ENCODE peak calls at places on chromosomes 12 and 14, in six cellular contexts. One of them, this sample, is unnamed.

GRCh38 chr12:51755251-51755650 is 93.3 kb downstream of the FIGNL2 start:
- DNase-seq in transverse colon: no peak
- DNase-seq in neural progenitor cell: no peak
- DNase-seq in A549: no peak
- DNase-seq in hepatocyte: no peak
- DNase-seq in WERI-Rb-1: no peak
- DNase-seq in this sample: no peak

GRCh38 chr14:75794615-75795038 is 133.6 kb downstream of the TTLL5 start:
- DNase-seq in neural progenitor cell: no peak
- DNase-seq in WERI-Rb-1: peak
- DNase-seq in A549: peak
- DNase-seq in transverse colon: no peak
- DNase-seq in hepatocyte: peak
- DNase-seq in this sample: no peak

GRCh38 chr12:81257952-81258551 is 180.2 kb downstream of the ACSS3 start:
- DNase-seq in neural progenitor cell: peak
- DNase-seq in hepatocyte: peak
- DNase-seq in A549: peak
- DNase-seq in WERI-Rb-1: no peak
- DNase-seq in transverse colon: no peak
- DNase-seq in this sample: no peak

GRCh38 chr12:496736-497135 is 37.0 kb downstream of the B4GALNT3 start:
- DNase-seq in neural progenitor cell: no peak
- DNase-seq in hepatocyte: no peak
- DNase-seq in WERI-Rb-1: no peak
- DNase-seq in A549: no peak
- DNase-seq in transverse colon: no peak
- DNase-seq in this sample: no peak

GRCh38 chr12:81953541-81953940 is 194.4 kb upstream of the PPFIA2 start:
- DNase-seq in WERI-Rb-1: no peak
- DNase-seq in hepatocyte: no peak
- DNase-seq in A549: no peak
- DNase-seq in transverse colon: no peak
- DNase-seq in neural progenitor cell: no peak
- DNase-seq in this sample: no peak

GRCh38 chr12:106452309-106452708 is 94.8 kb downstream of the POLR3B start:
- DNase-seq in transverse colon: no peak
- DNase-seq in A549: no peak
- DNase-seq in neural progenitor cell: no peak
- DNase-seq in hepatocyte: peak
- DNase-seq in WERI-Rb-1: no peak
- DNase-seq in this sample: no peak

GRCh38 chr12:109735051-109735521 is 21.5 kb downstream of the FAM222A start:
- DNase-seq in transverse colon: no peak
- DNase-seq in WERI-Rb-1: peak
- DNase-seq in hepatocyte: no peak
- DNase-seq in neural progenitor cell: no peak
- DNase-seq in A549: no peak
- DNase-seq in this sample: no peak

GRCh38 chr12:95385646-95386045 is 88.3 kb upstream of the METAP2 start:
- DNase-seq in hepatocyte: no peak
- DNase-seq in transverse colon: no peak
- DNase-seq in neural progenitor cell: no peak
- DNase-seq in A549: no peak
- DNase-seq in WERI-Rb-1: no peak
- DNase-seq in this sample: peak

GRCh38 chr12:96416033-96416790 is 16.0 kb upstream of the CDK17 start:
- DNase-seq in WERI-Rb-1: no peak
- DNase-seq in neural progenitor cell: no peak
- DNase-seq in A549: peak
- DNase-seq in transverse colon: no peak
- DNase-seq in hepatocyte: no peak
- DNase-seq in this sample: no peak

GRCh38 chr14:106879241-106879640 is 1352.9 kb downstream of the TMEM121 start:
- DNase-seq in hepatocyte: no peak
- DNase-seq in transverse colon: peak
- DNase-seq in A549: peak
- DNase-seq in WERI-Rb-1: peak
- DNase-seq in neural progenitor cell: no peak
- DNase-seq in this sample: peak

GRCh38 chr14:92590941-92591340 is 77.4 kb downstream of the RIN3 start:
- DNase-seq in transverse colon: no peak
- DNase-seq in WERI-Rb-1: no peak
- DNase-seq in hepatocyte: no peak
- DNase-seq in A549: no peak
- DNase-seq in neural progenitor cell: no peak
- DNase-seq in this sample: no peak

GRCh38 chr14:93963692-93964091 is 12.7 kb downstream of the ASB2 start:
- DNase-seq in WERI-Rb-1: no peak
- DNase-seq in hepatocyte: no peak
- DNase-seq in A549: no peak
- DNase-seq in transverse colon: no peak
- DNase-seq in neural progenitor cell: no peak
- DNase-seq in this sample: no peak
- H3K27ac ChIP-seq in WERI-Rb-1: no peak
- H3K27ac ChIP-seq in hepatocyte: no peak
- H3K27ac ChIP-seq in A549: no peak
- H3K27ac ChIP-seq in transverse colon: peak
- H3K27ac ChIP-seq in neural progenitor cell: no peak
- H3K27ac ChIP-seq in this sample: no peak

DNA sequence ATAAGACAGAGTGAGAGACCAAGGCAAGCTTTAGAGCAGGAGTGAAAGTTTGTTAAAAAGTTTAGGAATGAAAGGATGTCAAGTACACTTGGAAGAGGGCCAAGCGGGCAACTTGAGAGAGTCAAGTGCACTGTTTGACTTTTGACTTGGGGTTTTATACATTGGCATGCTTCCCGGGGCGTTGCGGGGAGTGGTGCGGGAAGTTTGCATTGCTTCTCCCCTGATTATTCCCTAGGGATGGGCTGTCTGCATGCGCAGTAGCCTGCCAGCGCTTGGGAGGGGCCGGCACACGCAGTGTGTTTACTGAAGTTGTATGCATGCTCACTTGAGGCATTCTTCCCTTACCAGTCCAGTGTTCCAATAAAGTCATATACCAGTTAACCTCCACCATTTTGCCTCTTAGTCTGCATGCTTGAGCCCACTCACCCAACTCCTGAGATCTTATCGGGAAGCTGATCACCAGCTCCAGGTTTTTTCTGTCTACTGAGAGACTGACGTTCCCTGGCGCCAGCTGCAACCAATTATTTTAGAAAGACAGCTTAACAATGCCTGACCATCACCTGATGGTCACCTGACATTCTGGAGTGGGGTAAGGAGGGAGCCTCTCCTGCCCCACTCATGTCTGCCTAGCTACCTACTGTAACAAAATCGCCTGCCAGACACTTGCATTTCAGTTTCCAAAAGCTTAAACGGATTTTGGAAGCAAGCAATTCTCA is 53.2 kb downstream of the DACT1 start:
- DNase-seq in transverse colon: peak
- DNase-seq in hepatocyte: no peak
- DNase-seq in WERI-Rb-1: no peak
- DNase-seq in A549: no peak
- DNase-seq in neural progenitor cell: no peak
- DNase-seq in this sample: no peak
- H3K4me3 ChIP-seq in transverse colon: no peak
- H3K4me3 ChIP-seq in hepatocyte: no peak
- H3K4me3 ChIP-seq in WERI-Rb-1: no peak
- H3K4me3 ChIP-seq in A549: no peak
- H3K4me3 ChIP-seq in neural progenitor cell: no peak
- H3K4me3 ChIP-seq in this sample: no peak

DNA sequence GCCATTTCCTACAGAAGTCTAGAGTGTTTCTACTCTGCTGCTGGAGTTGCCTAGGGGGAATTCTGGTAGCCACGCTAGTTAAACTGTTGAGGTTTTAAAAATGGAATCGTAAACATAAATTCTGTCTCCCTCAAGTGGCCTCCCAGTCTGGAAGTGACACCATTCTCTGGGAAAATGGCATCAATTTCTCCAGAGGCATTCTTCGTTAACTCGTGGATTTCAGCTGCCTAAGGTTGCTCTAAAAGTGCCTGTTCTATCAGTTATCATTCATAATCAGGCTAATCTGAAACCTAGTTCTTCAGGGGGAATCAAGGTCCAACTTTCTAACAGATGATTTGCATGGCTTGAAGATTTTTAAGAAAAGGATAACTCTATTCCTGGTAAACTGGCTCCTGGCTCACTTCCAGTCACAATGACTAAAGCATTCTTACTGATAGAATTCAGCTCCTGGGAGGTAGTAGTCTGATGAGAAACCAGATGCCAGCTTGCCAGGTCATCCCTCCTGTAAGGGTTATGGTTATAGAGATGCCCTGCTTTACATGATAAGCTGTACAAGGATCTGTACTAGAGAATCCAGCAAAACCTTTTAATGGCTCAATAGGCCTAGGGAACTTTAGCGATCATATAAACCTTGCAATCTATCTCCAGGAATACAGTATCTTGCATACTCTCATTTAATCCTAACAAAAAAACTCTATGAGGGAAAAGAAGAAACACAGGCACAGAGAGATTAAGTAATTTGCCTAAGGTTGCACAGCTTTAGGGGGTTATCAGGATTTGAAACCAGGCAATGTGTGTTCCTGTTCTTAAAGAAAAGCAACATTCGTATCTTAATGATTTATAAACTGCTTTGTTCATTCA is 1.5 kb downstream of the L3HYPDH start:
- DNase-seq in A549: peak
- DNase-seq in WERI-Rb-1: no peak
- DNase-seq in transverse colon: peak
- DNase-seq in hepatocyte: peak
- DNase-seq in neural progenitor cell: no peak
- DNase-seq in this sample: peak
- H3K27ac ChIP-seq in A549: peak
- H3K27ac ChIP-seq in WERI-Rb-1: no peak
- H3K27ac ChIP-seq in transverse colon: peak
- H3K27ac ChIP-seq in hepatocyte: peak
- H3K27ac ChIP-seq in neural progenitor cell: no peak
- H3K27ac ChIP-seq in this sample: peak

GRCh38 chr14:72243894-72244293 is 311.7 kb downstream of the RGS6 start:
- DNase-seq in A549: no peak
- DNase-seq in transverse colon: no peak
- DNase-seq in WERI-Rb-1: no peak
- DNase-seq in neural progenitor cell: no peak
- DNase-seq in hepatocyte: no peak
- DNase-seq in this sample: no peak
- H3K4me3 ChIP-seq in A549: no peak
- H3K4me3 ChIP-seq in transverse colon: no peak
- H3K4me3 ChIP-seq in WERI-Rb-1: no peak
- H3K4me3 ChIP-seq in neural progenitor cell: no peak
- H3K4me3 ChIP-seq in hepatocyte: no peak
- H3K4me3 ChIP-seq in this sample: no peak

DNA sequence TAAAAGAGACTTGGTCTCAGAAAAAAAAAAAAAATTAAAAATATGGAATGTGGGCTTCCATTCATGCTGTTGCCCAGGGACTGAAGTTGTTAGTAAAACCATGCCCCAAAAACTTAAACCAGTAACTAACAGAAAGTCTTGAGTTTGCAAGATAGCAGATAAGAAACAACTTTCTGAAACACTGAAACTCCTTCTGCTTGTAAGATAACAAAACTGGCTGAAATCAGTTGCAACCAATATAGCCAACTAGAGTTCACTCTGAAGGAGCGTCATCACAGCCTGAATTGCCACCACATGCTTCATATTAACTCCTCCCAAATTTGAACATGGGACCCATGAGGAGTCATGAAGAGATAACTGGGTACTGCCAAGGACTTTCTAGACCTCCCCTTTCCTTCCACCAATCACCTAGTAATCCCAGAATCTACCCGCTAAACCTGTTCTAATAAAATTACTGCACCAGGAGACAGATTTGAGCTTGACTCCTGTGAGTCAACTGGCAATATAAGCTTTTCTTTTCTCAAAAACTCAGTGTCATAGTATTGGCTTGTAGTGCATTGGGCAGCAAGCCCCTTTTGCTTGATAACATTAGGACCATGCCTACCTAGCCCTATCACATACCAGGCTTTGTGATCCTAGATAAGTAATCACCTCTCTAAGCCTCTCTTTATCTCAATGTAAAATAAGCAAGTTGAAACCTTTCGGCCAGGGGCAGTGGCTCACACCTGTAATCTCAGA is 53.6 kb downstream of the R3HDM2 start:
- DNase-seq in transverse colon: no peak
- DNase-seq in A549: no peak
- DNase-seq in WERI-Rb-1: no peak
- DNase-seq in hepatocyte: peak
- DNase-seq in neural progenitor cell: no peak
- DNase-seq in this sample: no peak
- H3K27ac ChIP-seq in transverse colon: no peak
- H3K27ac ChIP-seq in A549: peak
- H3K27ac ChIP-seq in WERI-Rb-1: no peak
- H3K27ac ChIP-seq in hepatocyte: peak
- H3K27ac ChIP-seq in neural progenitor cell: no peak
- H3K27ac ChIP-seq in this sample: peak

DNA sequence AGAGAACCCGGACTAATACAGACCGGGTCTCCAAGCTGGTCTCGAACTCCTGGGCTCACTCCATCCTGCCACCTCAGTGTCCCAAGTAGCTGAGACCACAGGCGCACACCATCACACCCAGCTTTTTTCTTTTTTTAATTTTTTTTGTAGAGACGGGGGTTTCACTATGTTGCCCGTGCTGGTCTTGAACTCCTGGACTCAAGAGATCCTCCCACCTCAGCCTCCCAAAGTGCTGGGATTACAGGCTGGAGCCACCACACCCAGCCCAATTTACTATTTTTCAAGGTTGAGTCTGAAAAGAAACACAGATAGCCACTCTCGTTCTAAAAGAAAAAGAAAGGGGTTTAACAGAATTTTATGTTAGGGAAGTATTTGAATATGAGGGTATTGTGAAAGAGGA is 1.8 kb downstream of the ERO1A start:
- DNase-seq in neural progenitor cell: no peak
- DNase-seq in WERI-Rb-1: no peak
- DNase-seq in transverse colon: no peak
- DNase-seq in A549: no peak
- DNase-seq in hepatocyte: no peak
- DNase-seq in this sample: no peak
- H3K4me3 ChIP-seq in neural progenitor cell: no peak
- H3K4me3 ChIP-seq in WERI-Rb-1: no peak
- H3K4me3 ChIP-seq in transverse colon: no peak
- H3K4me3 ChIP-seq in A549: no peak
- H3K4me3 ChIP-seq in hepatocyte: no peak
- H3K4me3 ChIP-seq in this sample: no peak

GRCh38 chr12:6204533-6205143 is 4.4 kb downstream of the CD9 start:
- DNase-seq in hepatocyte: no peak
- DNase-seq in transverse colon: no peak
- DNase-seq in neural progenitor cell: no peak
- DNase-seq in WERI-Rb-1: no peak
- DNase-seq in A549: no peak
- DNase-seq in this sample: no peak
- H3K27ac ChIP-seq in hepatocyte: no peak
- H3K27ac ChIP-seq in transverse colon: peak
- H3K27ac ChIP-seq in neural progenitor cell: no peak
- H3K27ac ChIP-seq in WERI-Rb-1: no peak
- H3K27ac ChIP-seq in A549: peak
- H3K27ac ChIP-seq in this sample: no peak

This sample was measured in testis.